ENCODE peak calls at places on chromosome X, in six cellular contexts. One of them, this sample, is unnamed.

GRCh38 chrX:115233497-115234219 is at the start of gene LRCH2:
- DNase-seq in IMR-90: peak; percentile 41
- DNase-seq in breast epithelium: no peak
- DNase-seq in prostate gland: peak; percentile 9
- DNase-seq in kidney epithelial cell: no peak
- DNase-seq in colonic mucosa: peak; percentile 24
- DNase-seq in this sample: peak; percentile 46

GRCh38 chrX:14363719-14364118 is 165.6 kb upstream of the GLRA2 start:
- DNase-seq in colonic mucosa: no peak
- DNase-seq in prostate gland: no peak
- DNase-seq in IMR-90: no peak
- DNase-seq in breast epithelium: no peak
- DNase-seq in kidney epithelial cell: no peak
- DNase-seq in this sample: no peak

GRCh38 chrX:48894891-48895290 is 2.7 kb downstream of the TIMM17B start:
- DNase-seq in kidney epithelial cell: no peak
- DNase-seq in IMR-90: no peak
- DNase-seq in prostate gland: no peak
- DNase-seq in breast epithelium: no peak
- DNase-seq in colonic mucosa: no peak
- DNase-seq in this sample: no peak

GRCh38 chrX:149647505-149647904 is 15.9 kb upstream of the TMEM185A start:
- DNase-seq in breast epithelium: no peak
- DNase-seq in colonic mucosa: no peak
- DNase-seq in prostate gland: no peak
- DNase-seq in kidney epithelial cell: no peak
- DNase-seq in IMR-90: no peak
- DNase-seq in this sample: no peak

GRCh38 chrX:9466115-9466495 is 1.2 kb downstream of the TBL1X start:
- DNase-seq in prostate gland: peak; percentile 29
- DNase-seq in kidney epithelial cell: no peak
- DNase-seq in breast epithelium: no peak
- DNase-seq in IMR-90: peak; percentile 21
- DNase-seq in colonic mucosa: peak; percentile 37
- DNase-seq in this sample: no peak

GRCh38 chrX:88560673-88561330 is 186.2 kb upstream of the CPXCR1 start:
- DNase-seq in kidney epithelial cell: no peak
- DNase-seq in colonic mucosa: no peak
- DNase-seq in prostate gland: no peak
- DNase-seq in IMR-90: no peak
- DNase-seq in breast epithelium: no peak
- DNase-seq in this sample: no peak

GRCh38 chrX:14694631-14695030 is 165.3 kb downstream of the GLRA2 start:
- DNase-seq in kidney epithelial cell: no peak
- DNase-seq in colonic mucosa: no peak
- DNase-seq in prostate gland: no peak
- DNase-seq in IMR-90: peak; percentile 42
- DNase-seq in breast epithelium: no peak
- DNase-seq in this sample: peak; percentile 46

GRCh38 chrX:102745513-102746133 is 25.1 kb downstream of the GPRASP3 start:
- DNase-seq in kidney epithelial cell: no peak
- DNase-seq in prostate gland: no peak
- DNase-seq in IMR-90: no peak
- DNase-seq in breast epithelium: no peak
- DNase-seq in colonic mucosa: no peak
- DNase-seq in this sample: peak; percentile 6

GRCh38 chrX:137031517-137032377 is 2.0 kb downstream of the GPR101 start:
- DNase-seq in IMR-90: peak; percentile 10
- DNase-seq in colonic mucosa: no peak
- DNase-seq in kidney epithelial cell: no peak
- DNase-seq in prostate gland: no peak
- DNase-seq in breast epithelium: no peak
- DNase-seq in this sample: peak; percentile 32

GRCh38 chrX:45815389-45815788 is 614.7 kb upstream of the DIPK2B start:
- DNase-seq in kidney epithelial cell: no peak
- DNase-seq in breast epithelium: no peak
- DNase-seq in prostate gland: no peak
- DNase-seq in colonic mucosa: no peak
- DNase-seq in IMR-90: no peak
- DNase-seq in this sample: no peak

GRCh38 chrX:147476008-147476407 is 435.7 kb upstream of the FMR1 start:
- DNase-seq in prostate gland: no peak
- DNase-seq in breast epithelium: no peak
- DNase-seq in IMR-90: no peak
- DNase-seq in colonic mucosa: no peak
- DNase-seq in kidney epithelial cell: no peak
- DNase-seq in this sample: no peak
- TF ChIP-seq CTCF in prostate gland: no peak
- TF ChIP-seq CTCF in breast epithelium: no peak
- TF ChIP-seq CTCF in IMR-90: peak; percentile 12
- TF ChIP-seq CTCF in colonic mucosa: no peak
- TF ChIP-seq CTCF in kidney epithelial cell: peak; percentile 35
- TF ChIP-seq CTCF in this sample: no peak

DNA sequence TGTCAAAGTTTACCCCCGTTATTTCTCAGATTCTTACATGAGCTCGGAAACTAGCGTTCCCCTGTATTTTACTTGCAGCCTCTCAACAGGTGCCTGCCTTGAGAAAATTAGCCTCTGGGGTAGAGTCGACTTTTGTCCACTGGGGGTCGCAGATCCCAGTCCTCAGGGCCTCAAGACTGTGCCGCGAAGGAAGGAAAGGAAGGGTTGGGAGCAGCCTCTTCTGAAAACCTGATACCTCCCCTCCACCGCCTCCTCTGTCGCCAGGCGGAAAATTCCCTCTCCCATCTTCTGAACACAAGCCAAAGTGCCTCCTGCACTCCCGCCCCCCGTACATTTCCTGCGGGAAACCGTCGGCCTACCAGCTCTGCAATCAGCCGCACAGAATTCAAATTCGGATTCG is 44.4 kb upstream of the TMSB15B start:
- DNase-seq in prostate gland: peak; percentile 14
- DNase-seq in breast epithelium: no peak
- DNase-seq in IMR-90: peak; percentile 68
- DNase-seq in kidney epithelial cell: no peak
- DNase-seq in colonic mucosa: peak; percentile 59
- DNase-seq in this sample: peak; percentile 63
- H3K4me3 ChIP-seq in prostate gland: peak overlapping the region; percentile 42
- H3K4me3 ChIP-seq in breast epithelium: peak overlapping the region; percentile 58
- H3K4me3 ChIP-seq in IMR-90: peak overlapping the region; percentile 63
- H3K4me3 ChIP-seq in kidney epithelial cell: peak overlapping the region; percentile 39
- H3K4me3 ChIP-seq in colonic mucosa: peak overlapping the region; percentile 42
- H3K4me3 ChIP-seq in this sample: peak overlapping the region; percentile 58

GRCh38 chrX:109049416-109049815 is 313.1 kb upstream of the IRS4 start:
- DNase-seq in prostate gland: no peak
- DNase-seq in IMR-90: no peak
- DNase-seq in kidney epithelial cell: no peak
- DNase-seq in colonic mucosa: no peak
- DNase-seq in breast epithelium: no peak
- DNase-seq in this sample: no peak

GRCh38 chrX:109049903-109050302 is 313.5 kb upstream of the IRS4 start:
- DNase-seq in breast epithelium: no peak
- DNase-seq in IMR-90: no peak
- DNase-seq in kidney epithelial cell: no peak
- DNase-seq in prostate gland: no peak
- DNase-seq in colonic mucosa: no peak
- DNase-seq in this sample: no peak
- TF ChIP-seq CTCF in breast epithelium: no peak
- TF ChIP-seq CTCF in IMR-90: no peak
- TF ChIP-seq CTCF in kidney epithelial cell: peak; percentile 2
- TF ChIP-seq CTCF in prostate gland: no peak
- TF ChIP-seq CTCF in colonic mucosa: no peak
- TF ChIP-seq CTCF in this sample: peak; percentile 11

GRCh38 chrX:6225307-6226052 is 3.2 kb downstream of the NLGN4X start:
- DNase-seq in colonic mucosa: no peak
- DNase-seq in breast epithelium: no peak
- DNase-seq in IMR-90: no peak
- DNase-seq in prostate gland: no peak
- DNase-seq in kidney epithelial cell: no peak
- DNase-seq in this sample: no peak
- H3K4me3 ChIP-seq in colonic mucosa: peak overlapping the region; percentile 19
- H3K4me3 ChIP-seq in breast epithelium: peak overlapping the region; percentile 54
- H3K4me3 ChIP-seq in IMR-90: no peak overlapping the region
- H3K4me3 ChIP-seq in prostate gland: no peak overlapping the region
- H3K4me3 ChIP-seq in kidney epithelial cell: peak overlapping the region; percentile 39
- H3K4me3 ChIP-seq in this sample: peak overlapping the region; percentile 50

DNA sequence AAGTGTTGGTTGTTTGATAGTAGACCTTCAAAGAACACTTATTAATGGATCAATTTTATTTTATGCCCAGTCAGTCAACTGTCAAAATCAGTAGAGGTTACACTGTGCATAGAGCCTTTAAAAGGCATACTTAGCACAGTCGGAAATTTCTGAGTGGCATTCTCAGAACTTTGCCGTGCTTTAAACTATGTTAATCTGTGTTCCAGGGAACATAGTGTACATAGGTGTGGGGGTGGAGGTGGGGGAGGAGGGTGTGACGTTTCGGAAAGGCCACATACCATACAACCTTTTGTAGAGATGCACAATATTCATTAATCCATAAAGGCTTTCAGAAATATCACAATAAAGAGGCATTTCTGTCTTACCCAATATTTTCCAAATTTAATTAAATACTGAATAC is 75.8 kb downstream of the RS1 start:
- DNase-seq in colonic mucosa: no peak
- DNase-seq in breast epithelium: no peak
- DNase-seq in prostate gland: no peak
- DNase-seq in IMR-90: no peak
- DNase-seq in kidney epithelial cell: no peak
- DNase-seq in this sample: no peak
- TF ChIP-seq CTCF in colonic mucosa: no peak
- TF ChIP-seq CTCF in breast epithelium: no peak
- TF ChIP-seq CTCF in prostate gland: no peak
- TF ChIP-seq CTCF in IMR-90: no peak
- TF ChIP-seq CTCF in kidney epithelial cell: no peak
- TF ChIP-seq CTCF in this sample: no peak

GRCh38 chrX:151697537-151697936 is 2.3 kb downstream of the PRRG3 start:
- DNase-seq in IMR-90: no peak
- DNase-seq in kidney epithelial cell: no peak
- DNase-seq in colonic mucosa: no peak
- DNase-seq in prostate gland: no peak
- DNase-seq in breast epithelium: no peak
- DNase-seq in this sample: no peak

GRCh38 chrX:151692825-151693224 is 2.4 kb upstream of the PRRG3 start:
- DNase-seq in IMR-90: no peak
- DNase-seq in kidney epithelial cell: no peak
- DNase-seq in breast epithelium: no peak
- DNase-seq in colonic mucosa: no peak
- DNase-seq in prostate gland: no peak
- DNase-seq in this sample: no peak

GRCh38 chrX:151695583-151695930 is 299 bp downstream of the PRRG3 start:
- DNase-seq in kidney epithelial cell: no peak
- DNase-seq in prostate gland: no peak
- DNase-seq in breast epithelium: no peak
- DNase-seq in IMR-90: no peak
- DNase-seq in colonic mucosa: no peak
- DNase-seq in this sample: no peak

GRCh38 chrX:151694121-151694520 is 1.1 kb upstream of the PRRG3 start:
- DNase-seq in colonic mucosa: no peak
- DNase-seq in kidney epithelial cell: no peak
- DNase-seq in IMR-90: no peak
- DNase-seq in prostate gland: no peak
- DNase-seq in breast epithelium: no peak
- DNase-seq in this sample: no peak

DNA sequence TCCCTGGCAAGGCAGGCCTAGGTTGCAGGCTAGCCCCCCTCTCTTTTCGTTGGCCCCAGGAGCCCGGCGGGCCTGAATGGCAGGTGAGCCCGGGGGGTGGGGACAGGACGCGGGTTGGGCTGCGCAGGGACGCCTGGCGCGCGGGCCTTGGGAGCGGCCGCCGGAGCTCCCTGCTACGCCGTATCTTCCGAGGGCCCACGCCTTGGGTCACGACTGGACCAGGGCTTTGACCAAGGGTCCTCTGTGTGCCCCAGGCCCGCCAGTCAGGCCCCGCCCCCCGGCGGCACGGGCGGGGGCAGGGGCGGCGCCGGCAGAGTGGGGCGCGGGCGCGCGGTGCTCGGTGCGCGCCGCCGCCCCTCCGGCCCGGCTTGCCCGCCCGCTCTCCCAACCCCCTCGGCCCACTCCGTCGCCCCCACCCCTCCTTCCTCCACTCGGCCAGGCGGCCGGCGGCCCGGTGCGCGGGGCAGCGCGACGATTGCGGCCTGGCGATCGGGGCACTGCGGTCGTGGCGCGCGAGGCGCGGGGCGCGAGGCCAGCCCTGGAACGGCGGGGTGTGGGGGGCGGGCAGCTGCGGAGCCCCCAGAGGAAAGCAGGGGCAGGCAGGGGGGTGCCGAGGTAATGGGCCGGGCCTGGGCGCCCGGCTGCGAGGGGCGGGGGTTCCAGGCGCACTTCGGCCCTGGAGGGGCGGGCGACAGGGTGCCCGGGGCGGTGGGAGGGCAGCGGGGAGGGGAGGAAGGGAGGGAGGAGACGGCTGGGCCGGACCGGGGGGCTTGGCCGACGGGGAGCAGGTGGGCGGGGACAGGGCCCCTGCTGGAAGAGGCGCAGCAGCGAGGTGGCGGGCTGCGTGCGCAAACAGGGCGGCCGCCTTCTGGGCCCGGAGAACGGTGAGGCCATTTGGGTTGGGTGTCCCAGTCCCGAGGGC is at the start of gene PRRG3:
- DNase-seq in breast epithelium: no peak
- DNase-seq in kidney epithelial cell: no peak
- DNase-seq in prostate gland: no peak
- DNase-seq in IMR-90: no peak
- DNase-seq in colonic mucosa: no peak
- DNase-seq in this sample: no peak
- H3K4me3 ChIP-seq in breast epithelium: peak within 1 kb of the TSS; percentile 50
- H3K4me3 ChIP-seq in kidney epithelial cell: no peak within 1 kb of the TSS
- H3K4me3 ChIP-seq in prostate gland: no peak within 1 kb of the TSS
- H3K4me3 ChIP-seq in IMR-90: no peak within 1 kb of the TSS
- H3K4me3 ChIP-seq in colonic mucosa: no peak within 1 kb of the TSS
- H3K4me3 ChIP-seq in this sample: no peak within 1 kb of the TSS